ENCODE peak calls at places on chromosomes 11 and 22, in four cellular contexts. A is adrenal gland, J is uterus, V is spleen. N is an unnamed sample.

GRCh38 chr11:60265373-60266214 is 14.9 kb upstream of the MS4A4A start:
- DNase-seq in V (no peak), A (no peak), J (no peak), N (peak)

GRCh38 chr11:84106560-84106959 is 820.4 kb upstream of the CCDC90B start:
- DNase-seq in J (no peak), V (no peak), A (no peak), N (no peak)

GRCh38 chr22:48105254-48105653 is 1342.8 kb downstream of the TBC1D22A start:
- DNase-seq in V (no peak), J (no peak), A (no peak), N (no peak)

GRCh38 chr11:74702383-74703007 is 28.7 kb downstream of the CHRDL2 start:
- DNase-seq in J (peak), V (peak), A (peak), N (peak)

GRCh38 chr22:50267591-50268390 is 2.4 kb downstream of the MAPK11 start:
- DNase-seq in V (no peak), A (peak), J (peak), N (no peak)

GRCh38 chr11:71385091-71385490 is 63.1 kb downstream of the DHCR7 start:
- DNase-seq in V (no peak), A (no peak), J (no peak), N (no peak)

GRCh38 chr11:11735586-11735985 is 106.2 kb upstream of the USP47 start:
- DNase-seq in A (no peak), V (no peak), J (no peak), N (no peak)

GRCh38 chr11:107849791-107850190 is 8.8 kb downstream of the SLC35F2 start:
- DNase-seq in J (no peak), A (no peak), V (no peak), N (no peak)

GRCh38 chr11:67415501-67416304 is at the start of gene CARNS1:
- DNase-seq in J (no peak), V (peak), A (no peak), N (no peak)

GRCh38 chr11:105937331-105937730 is 84.7 kb downstream of the MSANTD4 start:
- DNase-seq in V (no peak), J (no peak), A (no peak), N (no peak)

DNA sequence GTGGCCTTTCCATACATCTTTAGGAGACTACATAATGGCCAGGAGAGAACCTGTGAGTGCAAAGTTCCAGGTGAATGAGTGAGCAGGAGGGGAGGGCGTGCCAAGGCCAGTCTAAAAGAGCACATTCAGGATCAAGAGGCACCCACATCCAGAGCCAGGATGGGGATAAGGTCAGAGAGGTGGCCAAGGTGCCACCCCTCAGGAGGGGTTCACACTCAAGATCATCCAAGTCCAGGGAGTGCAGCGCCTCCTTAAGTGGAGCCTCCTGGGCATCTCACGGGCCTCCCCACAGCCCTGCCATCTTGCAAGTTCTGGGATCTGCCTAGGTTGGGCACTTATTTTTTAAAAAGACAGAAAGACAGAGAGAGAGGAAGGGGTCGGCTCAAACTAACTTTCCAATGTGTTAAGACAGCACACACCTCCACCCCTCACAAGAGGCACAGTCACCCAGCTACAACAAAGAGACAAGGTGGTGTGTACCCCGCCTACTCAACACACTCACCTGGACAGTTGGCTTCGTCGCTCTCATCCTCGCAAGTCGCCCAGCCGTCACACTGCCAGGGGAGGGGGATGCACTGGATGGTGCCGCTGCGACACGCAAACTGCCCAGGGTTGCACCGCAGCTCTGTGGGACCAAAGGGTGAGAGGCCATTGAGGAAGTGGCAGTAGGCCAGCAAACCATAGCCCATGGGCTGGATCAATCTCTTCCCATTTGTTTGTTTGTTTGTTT is 33.2 kb downstream of the DGCR2 start:
- DNase-seq in A (no peak), J (no peak), V (no peak), N (no peak)
- TF ChIP-seq POLR2A in A (no peak), J (no peak), V (no peak), N (no peak)

GRCh38 chr11:46363031-46363407 is 15.8 kb downstream of the DGKZ start:
- DNase-seq in V (peak), J (peak), A (peak), N (peak)

GRCh38 chr11:46366260-46366659 is 15.2 kb upstream of the MDK start:
- DNase-seq in J (no peak), A (no peak), V (no peak), N (no peak)

GRCh38 chr11:46364056-46364455 is 16.8 kb downstream of the DGKZ start:
- DNase-seq in V (no peak), A (no peak), J (no peak), N (no peak)

GRCh38 chr11:46363455-46363920 is 16.2 kb downstream of the DGKZ start:
- DNase-seq in V (peak), J (no peak), A (peak), N (peak)

DNA sequence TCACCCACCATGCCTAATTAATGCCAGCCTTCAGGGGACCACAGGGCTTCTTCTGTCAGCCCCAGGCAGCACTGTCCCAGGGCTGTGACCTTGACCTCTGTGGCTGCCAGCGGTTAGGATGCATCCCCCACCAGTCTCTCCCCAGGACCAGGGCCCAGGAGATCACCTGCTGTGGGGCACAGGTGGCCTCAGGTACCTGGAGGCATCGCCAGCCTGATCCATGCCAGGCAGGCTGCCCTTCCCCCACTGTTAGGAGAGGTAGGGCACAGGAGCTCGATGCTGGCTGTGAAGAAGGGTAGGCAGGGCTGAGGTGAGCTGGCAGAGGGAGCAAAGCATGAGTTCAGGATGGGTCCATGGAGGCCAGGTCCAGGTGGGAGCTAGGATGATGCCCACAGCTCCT is 16.7 kb upstream of the MDK start:
- DNase-seq in J (no peak), V (no peak), A (no peak), N (no peak)
- TF ChIP-seq POLR2A in J (no peak), V (no peak), A (no peak), N (no peak)

GRCh38 chr22:38793721-38794466 is at the start of gene DNAL4:
- DNase-seq in A (peak), V (peak), J (peak), N (peak)
- TF ChIP-seq POLR2A in A (peak), V (no peak), J (peak), N (no peak)

GRCh38 chr11:62338218-62338617 is 970 bp downstream of the ASRGL1 start:
- DNase-seq in A (no peak), J (no peak), V (no peak), N (no peak)

GRCh38 chr11:62340269-62340901 is 3.1 kb downstream of the ASRGL1 start:
- DNase-seq in J (peak), A (peak), V (peak), N (peak)

GRCh38 chr11:62336949-62337681 is at the start of gene ASRGL1:
- DNase-seq in A (peak), V (peak), J (peak), N (peak)

GRCh38 chr11:62333768-62334167 is 3.5 kb upstream of the ASRGL1 start:
- DNase-seq in V (no peak), J (no peak), A (no peak), N (no peak)

GRCh38 chr11:62337682-62338181 is 484 bp downstream of the ASRGL1 start:
- DNase-seq in A (peak), V (peak), J (no peak), N (peak)
- TF ChIP-seq POLR2A in A (no peak), V (no peak), J (no peak), N (no peak)

DNA sequence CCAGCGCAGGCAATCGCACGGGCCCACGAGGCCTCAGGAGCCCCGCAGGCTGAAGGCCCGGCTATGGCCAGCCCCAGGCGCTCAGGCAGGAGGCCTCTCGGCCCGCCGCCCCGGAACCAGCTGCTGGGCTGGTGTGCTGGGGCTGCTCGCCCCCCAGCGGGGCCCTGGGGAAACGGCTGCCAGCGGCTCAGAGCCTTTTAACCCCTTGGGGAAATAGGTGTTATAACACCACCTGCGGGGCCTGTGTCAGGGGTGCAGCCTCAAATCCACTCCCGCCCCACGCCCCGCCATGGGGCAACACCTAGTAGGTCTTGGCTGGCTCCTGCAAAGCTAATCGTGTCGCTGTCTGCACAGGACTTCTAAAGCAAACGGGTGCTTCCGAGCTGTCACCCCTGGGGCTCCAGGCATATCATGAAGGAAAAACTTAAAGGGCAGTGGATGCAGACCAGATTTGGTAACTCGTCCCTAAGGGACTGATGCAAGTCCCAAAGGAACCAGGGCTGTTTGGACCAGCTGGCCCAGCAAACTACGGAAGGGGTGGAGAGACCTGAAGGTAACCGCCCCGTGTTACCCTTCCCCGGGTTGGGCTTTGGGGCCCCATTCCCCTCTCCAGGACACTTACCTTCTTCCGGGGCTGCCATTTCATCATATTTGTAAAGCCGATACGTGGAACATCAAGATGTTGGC is 237.2 kb downstream of the TTC28 start:
- DNase-seq in V (peak), J (peak), A (peak), N (peak)
- TF ChIP-seq POLR2A in V (no peak), J (no peak), A (no peak), N (no peak)

DNA sequence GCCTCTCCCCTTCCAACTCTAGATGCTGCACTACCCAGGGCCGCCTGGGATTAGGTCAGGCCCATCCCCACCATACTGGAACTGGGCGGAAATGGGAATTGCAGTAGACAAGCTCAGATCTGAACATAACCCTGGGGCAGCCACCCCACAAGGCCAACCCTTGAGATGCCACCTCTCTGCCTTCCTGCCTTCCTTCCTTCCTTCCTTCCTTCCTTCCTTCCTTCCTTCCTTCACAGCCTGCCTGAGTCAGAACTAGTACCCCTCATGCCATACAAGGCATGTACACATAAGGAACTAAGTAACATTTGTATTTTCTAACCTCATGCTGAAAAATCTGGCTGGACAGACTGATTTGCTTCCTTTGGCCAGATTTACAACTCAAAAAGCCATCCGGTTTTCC is 28.0 kb downstream of the SHISAL1 start:
- DNase-seq in V (no peak), A (no peak), J (no peak), N (no peak)
- TF ChIP-seq POLR2A in V (no peak), A (no peak), J (no peak), N (no peak)

GRCh38 chr22:38132794-38133193 is 22.3 kb upstream of the BAIAP2L2 start:
- DNase-seq in A (no peak), J (no peak), V (peak), N (no peak)

GRCh38 chr22:38136607-38137006 is 26.1 kb upstream of the BAIAP2L2 start:
- DNase-seq in V (no peak), J (no peak), A (no peak), N (no peak)

GRCh38 chr22:38133331-38133730 is 22.8 kb upstream of the BAIAP2L2 start:
- DNase-seq in A (no peak), J (no peak), V (peak), N (no peak)

GRCh38 chr22:38137876-38138687 is 27.6 kb upstream of the BAIAP2L2 start:
- DNase-seq in V (no peak), J (no peak), A (no peak), N (no peak)

GRCh38 chr22:38135133-38135706 is 24.7 kb upstream of the BAIAP2L2 start:
- DNase-seq in J (no peak), V (no peak), A (no peak), N (peak)
- TF ChIP-seq POLR2A in J (no peak), V (no peak), A (no peak), N (no peak)

GRCh38 chr11:35133656-35134055 is 5.3 kb upstream of the CD44 start:
- DNase-seq in A (no peak), J (no peak), V (no peak), N (no peak)

GRCh38 chr11:35134403-35135126 is 4.4 kb upstream of the CD44 start:
- DNase-seq in J (no peak), V (no peak), A (no peak), N (no peak)

GRCh38 chr11:35138058-35138457 is 913 bp upstream of the CD44 start:
- DNase-seq in J (no peak), V (no peak), A (no peak), N (no peak)

GRCh38 chr11:35136311-35136710 is 2.7 kb upstream of the CD44 start:
- DNase-seq in J (no peak), V (no peak), A (no peak), N (no peak)

DNA sequence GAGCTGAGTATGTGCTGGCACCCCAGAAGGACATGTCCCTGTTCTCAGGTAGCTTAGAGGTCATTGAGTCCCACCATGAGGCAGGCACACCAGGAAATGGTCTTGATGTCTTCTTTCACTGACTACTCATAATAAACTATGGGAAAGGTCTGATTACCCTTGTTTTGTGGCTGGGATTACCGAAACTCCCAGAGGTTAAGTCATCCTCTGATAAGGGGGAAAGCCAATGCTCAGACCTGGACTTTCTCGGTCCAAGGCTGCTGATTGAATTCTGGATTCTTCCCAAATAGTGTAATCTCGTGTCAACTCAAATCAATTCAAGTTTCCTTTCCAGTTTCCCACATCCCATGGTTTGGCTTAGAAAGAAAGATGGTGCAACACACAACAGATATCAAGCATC is 3.7 kb upstream of the CD44 start:
- DNase-seq in V (no peak), A (no peak), J (no peak), N (no peak)
- TF ChIP-seq POLR2A in V (no peak), A (no peak), J (no peak), N (no peak)

GRCh38 chr11:94031625-94032024 is 10.5 kb downstream of the HEPHL1 start:
- DNase-seq in A (no peak), J (no peak), V (no peak), N (no peak)
- TF ChIP-seq POLR2A in A (no peak), J (no peak), V (no peak), N (no peak)